ENCODE peak calls at places on chromosomes 13 and 19, in four cellular contexts. O is K562, V is GM12878, M is HepG2. Y is an unnamed sample.

GRCh38 chr13:95643814-95644598 is 500 bp downstream of the DZIP1 start:
- DNase-seq in O (no peak), V (no peak), M (peak), Y (peak)

GRCh38 chr13:65631078-65631477 is 1599.1 kb downstream of the PCDH9 start:
- DNase-seq in V (no peak), O (no peak), M (no peak), Y (no peak)

GRCh38 chr19:45340899-45341453 is 426 bp downstream of the KLC3 start:
- DNase-seq in M (no peak), V (no peak), O (no peak), Y (peak)

GRCh38 chr19:13978721-13979191 is 26.4 kb downstream of the DCAF15 start:
- DNase-seq in M (no peak), V (no peak), O (peak), Y (no peak)

GRCh38 chr19:1566392-1567115 is 1.6 kb downstream of the MEX3D start:
- DNase-seq in O (peak), M (peak), V (no peak), Y (peak)

GRCh38 chr19:6534451-6535093 is 3.7 kb downstream of the TNFSF9 start:
- DNase-seq in M (no peak), V (no peak), O (no peak), Y (peak)

GRCh38 chr13:113802090-113802531 is 43.1 kb downstream of the TMEM255B start:
- DNase-seq in M (peak), O (peak), V (no peak), Y (peak)

GRCh38 chr13:80141114-80141849 is 199.6 kb downstream of the SPRY2 start:
- DNase-seq in M (no peak), V (no peak), O (no peak), Y (no peak)

GRCh38 chr13:41782086-41782485 is 178.8 kb downstream of the VWA8 start:
- DNase-seq in M (peak), V (no peak), O (no peak), Y (no peak)

GRCh38 chr13:33080962-33081655 is 64.9 kb downstream of the KL start:
- DNase-seq in V (no peak), O (no peak), M (no peak), Y (no peak)

GRCh38 chr19:58466089-58466759 is 656 bp upstream of the ZNF324 start:
- DNase-seq in V (no peak), M (no peak), O (no peak), Y (no peak)

GRCh38 chr19:45981350-45981749 is 7.7 kb upstream of the NOVA2 start:
- DNase-seq in M (no peak), O (no peak), V (no peak), Y (no peak)

GRCh38 chr13:94825507-94825906 is 113.2 kb upstream of the SOX21 start:
- DNase-seq in O (no peak), V (no peak), M (no peak), Y (peak)

GRCh38 chr19:41957161-41957837 is 1.8 kb downstream of the RABAC1 start:
- DNase-seq in V (no peak), M (no peak), O (no peak), Y (no peak)

GRCh38 chr19:41958367-41959055 is 610 bp downstream of the RABAC1 start:
- DNase-seq in M (peak), V (no peak), O (peak), Y (peak)

GRCh38 chr19:41959056-41960053 is at the start of gene RABAC1:
- DNase-seq in M (peak), V (peak), O (peak), Y (peak)

GRCh38 chr19:41956621-41957020 is 2.5 kb downstream of the RABAC1 start:
- DNase-seq in V (no peak), O (no peak), M (no peak), Y (no peak)

GRCh38 chr19:41957838-41958366 is 1.2 kb downstream of the RABAC1 start:
- DNase-seq in O (peak), V (no peak), M (peak), Y (peak)
- TF ChIP-seq TCF7 in O (no peak), V (no peak), M (no peak), Y (no peak)

GRCh38 chr19:33442706-33443105 is 69.2 kb downstream of the CEBPG start:
- DNase-seq in M (no peak), O (no peak), V (no peak), Y (no peak)
- TF ChIP-seq TCF7 in M (no peak), O (no peak), V (no peak), Y (no peak)

DNA sequence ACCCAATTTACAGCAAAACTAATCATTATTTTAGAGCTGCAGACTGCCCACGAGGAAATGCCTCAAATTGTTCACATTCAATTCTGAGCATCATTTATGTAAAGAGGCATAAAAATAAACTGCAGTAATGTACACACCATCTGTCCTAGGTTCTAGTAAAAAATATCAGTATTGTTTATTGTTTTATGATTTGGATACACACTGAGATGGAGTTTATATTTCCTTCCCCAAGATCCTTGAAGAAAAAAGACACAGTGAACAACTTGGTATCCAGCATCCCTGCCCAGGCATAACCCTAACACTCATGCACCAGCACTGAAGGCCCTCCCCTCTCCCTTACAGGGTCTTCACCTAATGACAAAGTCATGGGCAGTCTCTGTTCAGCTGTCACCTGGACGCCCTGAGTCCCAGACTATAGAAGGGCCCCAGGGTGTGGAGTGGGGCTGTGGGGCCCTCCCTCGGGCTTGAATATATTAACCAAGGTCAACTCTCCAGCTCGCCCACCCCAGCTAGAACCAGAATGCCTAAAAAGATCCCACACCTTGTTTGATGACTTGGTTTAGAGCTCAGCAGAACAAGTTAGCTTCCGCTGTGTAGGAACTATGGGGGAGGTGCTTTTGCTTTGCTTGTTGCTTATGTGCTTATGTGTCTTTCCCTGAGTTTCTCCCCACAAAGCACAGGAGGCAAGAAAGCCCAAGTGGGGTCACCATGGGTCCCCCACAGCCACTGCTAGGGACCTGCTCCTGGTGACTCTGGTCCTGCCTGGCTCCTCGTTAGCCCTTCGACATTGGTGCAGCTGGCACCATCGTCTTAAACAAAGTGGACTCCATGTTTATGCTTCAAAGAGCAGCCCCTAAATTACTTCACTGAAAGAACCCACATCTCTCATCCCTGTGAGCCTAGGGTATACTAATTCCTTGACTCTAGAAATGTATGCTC is 111.1 kb downstream of the COL4A1 start:
- DNase-seq in V (no peak), O (no peak), M (no peak), Y (no peak)
- TF ChIP-seq TCF7 in V (no peak), O (no peak), M (no peak), Y (no peak)

GRCh38 chr13:71645467-71645866 is 221.5 kb downstream of the DACH1 start:
- DNase-seq in V (no peak), O (no peak), M (no peak), Y (no peak)
- TF ChIP-seq TCF7 in V (no peak), O (no peak), M (no peak), Y (no peak)

GRCh38 chr19:16358456-16358855 is 33.8 kb downstream of the KLF2 start:
- DNase-seq in V (no peak), M (no peak), O (no peak), Y (no peak)

GRCh38 chr19:16359074-16359473 is 34.4 kb downstream of the KLF2 start:
- DNase-seq in V (no peak), M (no peak), O (no peak), Y (no peak)

GRCh38 chr19:16359964-16360363 is 35.3 kb downstream of the KLF2 start:
- DNase-seq in M (no peak), O (no peak), V (no peak), Y (no peak)

GRCh38 chr19:16351133-16351809 is 26.6 kb downstream of the KLF2 start:
- DNase-seq in O (no peak), V (no peak), M (no peak), Y (no peak)

GRCh38 chr19:16355293-16356043 is 30.8 kb downstream of the KLF2 start:
- DNase-seq in O (peak), V (no peak), M (no peak), Y (no peak)
- TF ChIP-seq TCF7 in O (no peak), V (no peak), M (no peak), Y (no peak)